ENCODE peak calls at places on chromosomes 13 and 19, in nine cellular contexts. I is SK-N-MC; J is fibroblast of lung; M is cardiac muscle cell; D is tibial nerve; L is GM23248; A is psoas muscle; C is CD4-positive, alpha-beta T cell; T is lower lobe of right lung. O is an unnamed sample.
A peak's percentile ranks its signal among the peaks of the same experiment; 100 is the strongest.

GRCh38 chr19:13008926-13009787 is 13.9 kb downstream of the NFIX start:
- DNase-seq in C (no peak), L (peak; percentile 55), M (no peak), D (no peak), A (no peak), J (no peak), I (no peak), T (no peak), O (no peak)

GRCh38 chr19:2389594-2389993 is 29.5 kb downstream of the TMPRSS9 start:
- DNase-seq in C (no peak), M (no peak), J (no peak), I (no peak), T (no peak), L (no peak), A (no peak), D (no peak), O (no peak)

GRCh38 chr13:61253105-61253877 is 162.4 kb downstream of the PCDH20 start:
- DNase-seq in D (no peak), T (no peak), M (no peak), C (no peak), I (no peak), L (no peak), A (no peak), J (no peak), O (no peak)

GRCh38 chr13:91346848-91347211 is 657 bp upstream of the MIR17HG start:
- DNase-seq in T (no peak), L (peak; percentile 30), D (no peak), I (no peak), C (peak; percentile 13), J (no peak), M (peak; percentile 45), A (no peak), O (no peak)

GRCh38 chr13:25215253-25215575 is 43.1 kb upstream of the AMER2 start:
- DNase-seq in D (no peak), I (no peak), M (no peak), J (no peak), C (no peak), L (no peak), T (no peak), A (no peak), O (no peak)

GRCh38 chr13:67134322-67135129 is 95.6 kb downstream of the PCDH9 start:
- DNase-seq in I (no peak), T (no peak), J (peak; percentile 50), D (no peak), L (no peak), M (no peak), C (no peak), A (no peak), O (no peak)

GRCh38 chr19:44770550-44771257 is 7.0 kb upstream of the CBLC start:
- DNase-seq in A (peak; percentile 94), L (peak; percentile 97), M (peak; percentile 97), J (peak; percentile 94), D (peak; percentile 84), I (peak; percentile 81), T (peak; percentile 97), C (peak; percentile 97), O (peak; percentile 56)

GRCh38 chr13:67554746-67555452 is 324.8 kb upstream of the PCDH9 start:
- DNase-seq in T (no peak), M (no peak), D (no peak), L (no peak), C (no peak), J (peak; percentile 64), I (no peak), A (no peak), O (no peak)

GRCh38 chr13:101523732-101524131 is 71.3 kb downstream of the ITGBL1 start:
- DNase-seq in I (no peak), L (peak; percentile 94), M (no peak), J (peak; percentile 68), T (no peak), D (no peak), A (no peak), C (no peak), O (no peak)

GRCh38 chr19:2824129-2824528 is 4.5 kb downstream of the ZNF554 start:
- DNase-seq in T (no peak), C (no peak), M (no peak), A (no peak), J (no peak), D (no peak), I (no peak), L (no peak), O (no peak)

GRCh38 chr19:5103061-5103701 is 134.3 kb downstream of the KDM4B start:
- DNase-seq in L (peak; percentile 11), M (no peak), I (peak; percentile 40), D (peak; percentile 32), A (peak; percentile 90), J (peak; percentile 67), T (no peak), C (no peak), O (no peak)

GRCh38 chr19:10517361-10517759 is at the start of gene S1PR5:
- DNase-seq in T (no peak), C (no peak), J (no peak), L (peak; percentile 54), M (peak; percentile 38), D (no peak), I (no peak), A (no peak), O (peak; percentile 75)

GRCh38 chr19:34759218-34759917 is 13.6 kb downstream of the ZNF599 start:
- DNase-seq in J (no peak), M (no peak), A (no peak), D (no peak), C (no peak), L (no peak), I (no peak), T (no peak), O (no peak)

DNA sequence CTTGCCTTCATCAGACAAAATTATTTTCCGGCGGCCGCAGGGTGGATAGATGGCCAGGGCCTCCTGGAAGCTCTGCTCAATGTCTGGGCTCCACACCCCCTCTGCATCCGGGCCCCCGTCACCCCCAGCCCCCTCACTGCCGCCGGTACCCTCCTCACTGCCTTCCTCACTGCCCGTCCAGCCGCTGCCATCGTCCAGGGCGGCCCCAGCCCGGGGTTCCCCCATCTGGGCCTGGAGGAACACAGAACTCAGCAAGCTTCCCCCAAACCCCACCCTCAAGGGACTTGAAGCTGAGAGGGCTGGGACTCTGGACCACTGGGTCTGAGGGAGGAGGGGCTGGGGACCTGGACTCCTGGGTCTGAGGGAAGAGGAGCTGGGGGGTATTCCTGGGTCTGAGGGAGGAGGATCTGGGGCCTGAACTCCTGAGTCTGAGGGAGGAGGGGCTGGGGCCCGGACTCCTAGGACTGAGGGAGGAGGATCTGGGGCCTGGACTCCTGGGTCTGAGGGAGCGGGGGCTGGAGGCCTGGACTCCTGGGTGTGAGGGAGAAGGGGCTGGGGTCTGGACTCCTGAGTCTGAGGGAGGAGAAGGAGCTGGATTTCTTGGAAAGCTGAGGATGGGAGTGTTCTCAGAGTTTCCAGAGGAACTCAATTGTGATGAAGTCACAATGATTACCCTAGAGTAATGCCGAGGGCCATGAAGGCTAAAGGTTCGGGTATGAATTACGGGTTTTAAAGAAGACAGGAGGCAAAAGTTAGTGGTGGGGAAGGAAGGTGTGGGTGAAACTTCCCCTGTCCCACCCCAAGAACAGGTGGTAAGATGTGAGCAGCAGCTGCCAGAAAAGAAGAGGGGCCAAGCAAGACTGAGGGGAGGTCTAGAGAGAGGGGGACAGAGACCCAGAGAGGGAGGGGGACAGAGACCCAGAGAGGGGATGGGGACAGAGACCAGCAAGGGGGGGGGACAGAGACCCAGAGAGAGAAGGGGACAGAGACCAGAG is 2.1 kb downstream of the TEAD2 start:
- DNase-seq in C (no peak), A (no peak), D (no peak), J (no peak), L (no peak), T (no peak), I (no peak), M (no peak), O (no peak)
- H3K27ac ChIP-seq in C (no peak overlapping the region), A (peak overlapping the region; percentile 23), D (peak overlapping the region; percentile 92), J (no peak overlapping the region), L (no peak overlapping the region), T (no peak overlapping the region), I (peak overlapping the region; percentile 98), M (peak overlapping the region; percentile 96), O (no peak overlapping the region)

DNA sequence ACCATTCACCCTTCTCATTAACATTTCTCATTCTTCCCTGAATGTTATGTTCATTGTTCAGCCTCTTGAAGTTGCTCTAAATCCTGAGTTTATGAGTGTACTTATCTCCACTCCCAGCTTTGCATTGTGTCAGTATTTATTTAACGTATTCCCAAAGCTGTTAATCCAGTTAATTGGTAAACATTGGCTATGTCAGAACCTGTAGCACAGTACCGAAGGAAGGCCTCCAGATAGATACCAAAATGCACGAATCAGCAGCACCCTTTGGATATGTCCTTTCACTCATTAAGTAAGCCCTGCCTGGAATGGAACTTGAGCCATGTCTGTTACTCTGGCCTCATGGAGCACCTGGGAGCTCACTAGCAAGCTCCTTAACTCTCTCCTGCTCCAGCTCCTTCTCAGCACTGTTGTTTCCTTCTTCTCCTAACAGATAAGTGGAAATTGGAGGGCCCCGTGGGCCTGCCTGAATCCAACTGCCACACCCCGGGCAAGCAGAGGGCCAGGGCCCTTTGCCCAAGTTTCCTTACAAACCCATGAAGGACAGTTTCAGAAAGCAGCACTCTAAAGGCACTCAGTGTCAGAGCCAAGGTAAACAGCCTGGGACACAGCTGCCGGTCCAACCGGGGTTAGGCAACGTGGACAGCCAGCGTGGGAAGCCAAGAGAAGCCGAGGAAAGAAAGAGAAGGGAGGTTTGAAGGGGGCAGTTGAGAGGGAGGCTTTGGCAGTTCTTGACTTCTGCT is 155.0 kb upstream of the SERP2 start:
- DNase-seq in L (no peak), A (peak; percentile 84), C (no peak), J (peak; percentile 74), I (no peak), D (peak; percentile 72), T (peak; percentile 87), M (no peak), O (no peak)
- H3K27ac ChIP-seq in L (no peak overlapping the region), A (peak overlapping the region; percentile 79), C (no peak overlapping the region), J (no peak overlapping the region), I (no peak overlapping the region), D (peak overlapping the region; percentile 55), T (peak overlapping the region; percentile 69), M (no peak overlapping the region), O (peak overlapping the region; percentile 47)

DNA sequence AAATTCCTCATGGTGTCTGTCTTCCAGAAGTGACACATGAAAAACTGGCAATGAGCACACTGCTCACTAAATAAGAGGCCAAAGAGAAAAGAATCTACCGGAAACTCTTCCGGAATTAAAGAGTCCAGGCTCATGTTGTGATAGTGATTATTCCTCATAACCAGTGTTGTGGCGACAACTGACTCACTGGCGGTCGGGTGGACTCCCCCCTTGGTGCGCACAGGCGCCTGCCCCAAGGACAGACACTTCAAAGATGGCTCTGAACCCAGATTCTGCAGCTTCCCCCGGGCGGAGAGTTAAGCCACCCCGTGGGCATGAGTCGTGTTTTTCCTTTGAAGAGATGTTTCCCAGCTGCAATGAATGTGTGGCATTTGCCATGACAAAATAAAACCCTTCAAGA is 10.3 kb downstream of the IL17D start:
- DNase-seq in L (peak; percentile 87), T (no peak), A (peak; percentile 75), I (no peak), M (no peak), D (no peak), C (no peak), J (no peak), O (no peak)
- H3K27ac ChIP-seq in L (peak overlapping the region; percentile 87), T (no peak overlapping the region), A (peak overlapping the region; percentile 91), I (no peak overlapping the region), M (no peak overlapping the region), D (no peak overlapping the region), C (no peak overlapping the region), J (no peak overlapping the region), O (peak overlapping the region; percentile 24)

DNA sequence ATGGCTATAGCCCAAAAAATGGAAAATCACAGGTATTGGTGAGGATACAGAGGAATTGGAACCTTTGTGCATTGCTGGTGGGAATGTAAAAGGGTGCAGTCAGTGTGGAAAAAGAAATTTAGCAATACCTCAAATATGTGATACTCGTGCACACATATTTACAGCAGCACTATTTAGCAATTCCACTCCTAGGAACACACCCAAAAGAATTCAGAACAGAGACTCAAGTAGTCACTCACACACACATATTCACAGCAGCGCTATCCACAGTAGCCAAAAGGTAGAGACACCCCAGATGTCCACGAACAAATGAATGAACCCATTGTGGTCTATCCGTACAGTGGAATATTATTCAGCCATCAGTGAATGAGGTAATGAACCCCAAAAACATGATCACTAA is 114.0 kb downstream of the COL4A2 start:
- DNase-seq in M (no peak), D (no peak), C (no peak), L (no peak), A (no peak), T (no peak), J (peak; percentile 40), I (no peak), O (no peak)
- H3K27ac ChIP-seq in M (no peak overlapping the region), D (no peak overlapping the region), C (no peak overlapping the region), L (no peak overlapping the region), A (no peak overlapping the region), T (no peak overlapping the region), J (peak overlapping the region; percentile 21), I (no peak overlapping the region), O (no peak overlapping the region)